ENCODE peak calls at places on chromosome 20, in four cellular contexts. One of them, this sample, is unnamed.

GRCh38 chr20:2890743-2891142 is 17.5 kb downstream of the PTPRA start:
- DNase-seq in GM20000: no peak
- DNase-seq in NCI-H2081: no peak
- DNase-seq in mesothelial cell of epicardium: no peak
- DNase-seq in this sample: no peak

GRCh38 chr20:38900606-38901005 is 25.6 kb upstream of the FAM83D start:
- DNase-seq in GM20000: no peak
- DNase-seq in NCI-H2081: no peak
- DNase-seq in mesothelial cell of epicardium: no peak
- DNase-seq in this sample: no peak

GRCh38 chr20:2136275-2136674 is 34.6 kb downstream of the STK35 start:
- DNase-seq in GM20000: no peak
- DNase-seq in NCI-H2081: no peak
- DNase-seq in mesothelial cell of epicardium: no peak
- DNase-seq in this sample: no peak

GRCh38 chr20:23686046-23686750 is 2.6 kb downstream of the CST4 start:
- DNase-seq in GM20000: no peak
- DNase-seq in NCI-H2081: no peak
- DNase-seq in mesothelial cell of epicardium: no peak
- DNase-seq in this sample: no peak

GRCh38 chr20:21099653-21100589 is 6.2 kb downstream of the LINC00237 start:
- DNase-seq in GM20000: peak
- DNase-seq in NCI-H2081: peak
- DNase-seq in mesothelial cell of epicardium: no peak
- DNase-seq in this sample: no peak

GRCh38 chr20:11553603-11554002 is 364.1 kb upstream of the BTBD3 start:
- DNase-seq in GM20000: no peak
- DNase-seq in NCI-H2081: no peak
- DNase-seq in mesothelial cell of epicardium: no peak
- DNase-seq in this sample: no peak

GRCh38 chr20:44785768-44786167 is 24.6 kb downstream of the RIMS4 start:
- DNase-seq in GM20000: no peak
- DNase-seq in NCI-H2081: no peak
- DNase-seq in mesothelial cell of epicardium: no peak
- DNase-seq in this sample: no peak

GRCh38 chr20:52572687-52573086 is 381.1 kb upstream of the ZFP64 start:
- DNase-seq in GM20000: no peak
- DNase-seq in NCI-H2081: no peak
- DNase-seq in mesothelial cell of epicardium: no peak
- DNase-seq in this sample: peak

GRCh38 chr20:45017281-45017680 is 51.0 kb downstream of the STK4 start:
- DNase-seq in GM20000: no peak
- DNase-seq in NCI-H2081: no peak
- DNase-seq in mesothelial cell of epicardium: no peak
- DNase-seq in this sample: no peak

GRCh38 chr20:60036346-60037119 is 78.3 kb downstream of the CDH26 start:
- DNase-seq in GM20000: no peak
- DNase-seq in NCI-H2081: no peak
- DNase-seq in mesothelial cell of epicardium: no peak
- DNase-seq in this sample: no peak

GRCh38 chr20:37990571-37991151 is 42.6 kb downstream of the TTI1 start:
- DNase-seq in GM20000: peak
- DNase-seq in NCI-H2081: no peak
- DNase-seq in mesothelial cell of epicardium: no peak
- DNase-seq in this sample: no peak

GRCh38 chr20:48025061-48025515 is 239.8 kb upstream of the SULF2 start:
- DNase-seq in GM20000: peak
- DNase-seq in NCI-H2081: no peak
- DNase-seq in mesothelial cell of epicardium: no peak
- DNase-seq in this sample: no peak

GRCh38 chr20:31547017-31547675 is 32.9 kb downstream of the HM13 start:
- DNase-seq in GM20000: peak
- DNase-seq in NCI-H2081: peak
- DNase-seq in mesothelial cell of epicardium: peak
- DNase-seq in this sample: peak

GRCh38 chr20:309841-310644 is 12.7 kb downstream of the ZCCHC3 start:
- DNase-seq in GM20000: peak
- DNase-seq in NCI-H2081: peak
- DNase-seq in mesothelial cell of epicardium: peak
- DNase-seq in this sample: peak

GRCh38 chr20:11229772-11230171 is 556.0 kb upstream of the JAG1 start:
- DNase-seq in GM20000: no peak
- DNase-seq in NCI-H2081: no peak
- DNase-seq in mesothelial cell of epicardium: no peak
- DNase-seq in this sample: peak

GRCh38 chr20:34529742-34530141 is 13.5 kb downstream of the DYNLRB1 start:
- DNase-seq in GM20000: no peak
- DNase-seq in NCI-H2081: no peak
- DNase-seq in mesothelial cell of epicardium: no peak
- DNase-seq in this sample: no peak

GRCh38 chr20:57467742-57468141 is 57.2 kb downstream of the CTCFL start:
- DNase-seq in GM20000: no peak
- DNase-seq in NCI-H2081: no peak
- DNase-seq in mesothelial cell of epicardium: no peak
- DNase-seq in this sample: no peak

This sample was measured in retinal pigment epithelial cell.